ENCODE peak calls at places on chromosome 18, in eight cellular contexts. T, H, V, I, E, U, O and X are unnamed samples.

GRCh38 chr18:76488190-76488589 is 6.9 kb downstream of the ZNF516 start:
- DNase-seq in T (no peak), H (peak; percentile 73), V (peak; percentile 86), I (no peak), E (peak; percentile 15), U (no peak), O (no peak), X (no peak)

GRCh38 chr18:2549462-2549861 is 21.8 kb downstream of the METTL4 start:
- DNase-seq in T (no peak), H (no peak), V (no peak), I (no peak), E (no peak), U (no peak), O (no peak), X (no peak)

GRCh38 chr18:22913861-22914260 is 19.3 kb upstream of the RBBP8 start:
- DNase-seq in T (no peak), H (no peak), V (no peak), I (peak; percentile 93), E (peak; percentile 87), U (no peak), O (no peak), X (peak; percentile 7)

GRCh38 chr18:48022021-48022420 is 91.6 kb upstream of the SMAD2 start:
- DNase-seq in T (no peak), H (no peak), V (no peak), I (no peak), E (no peak), U (no peak), O (no peak), X (no peak)

GRCh38 chr18:23114171-23114881 is 21.0 kb upstream of the CABLES1 start:
- DNase-seq in T (no peak), H (peak; percentile 62), V (no peak), I (peak; percentile 66), E (no peak), U (no peak), O (no peak), X (no peak)

GRCh38 chr18:44518091-44518490 is 162.6 kb upstream of the SETBP1 start:
- DNase-seq in T (no peak), H (peak; percentile 44), V (peak; percentile 9), I (no peak), E (no peak), U (peak; percentile 30), O (no peak), X (no peak)

GRCh38 chr18:28794459-28795245 is 617.7 kb upstream of the CDH2 start:
- DNase-seq in T (no peak), H (peak; percentile 79), V (peak; percentile 72), I (no peak), E (no peak), U (no peak), O (no peak), X (no peak)

GRCh38 chr18:77366725-77367641 is 117.3 kb downstream of the GALR1 start:
- DNase-seq in T (no peak), H (peak; percentile 51), V (peak; percentile 33), I (peak; percentile 27), E (peak; percentile 6), U (peak; percentile 41), O (no peak), X (no peak)

GRCh38 chr18:36889316-36889715 is 60.4 kb downstream of the KIAA1328 start:
- DNase-seq in T (no peak), H (no peak), V (no peak), I (peak; percentile 68), E (no peak), U (no peak), O (no peak), X (no peak)

GRCh38 chr18:22705328-22705727 is 227.8 kb upstream of the RBBP8 start:
- DNase-seq in T (no peak), H (peak; percentile 84), V (peak; percentile 67), I (no peak), E (no peak), U (no peak), O (no peak), X (no peak)

GRCh38 chr18:13381907-13382682 is 163.5 kb downstream of the LDLRAD4 start:
- DNase-seq in T (no peak), H (peak; percentile 78), V (peak; percentile 78), I (peak; percentile 81), E (no peak), U (peak; percentile 69), O (peak; percentile 76), X (no peak)

GRCh38 chr18:77101410-77102245 is 31.0 kb downstream of the MBP start:
- DNase-seq in T (peak; percentile 23), H (peak; percentile 95), V (peak; percentile 95), I (peak; percentile 41), E (peak; percentile 38), U (peak; percentile 92), O (peak; percentile 73), X (peak; percentile 60)

GRCh38 chr18:59571953-59572352 is 125.3 kb downstream of the CCBE1 start:
- DNase-seq in T (no peak), H (no peak), V (no peak), I (no peak), E (no peak), U (no peak), O (no peak), X (no peak)

DNA sequence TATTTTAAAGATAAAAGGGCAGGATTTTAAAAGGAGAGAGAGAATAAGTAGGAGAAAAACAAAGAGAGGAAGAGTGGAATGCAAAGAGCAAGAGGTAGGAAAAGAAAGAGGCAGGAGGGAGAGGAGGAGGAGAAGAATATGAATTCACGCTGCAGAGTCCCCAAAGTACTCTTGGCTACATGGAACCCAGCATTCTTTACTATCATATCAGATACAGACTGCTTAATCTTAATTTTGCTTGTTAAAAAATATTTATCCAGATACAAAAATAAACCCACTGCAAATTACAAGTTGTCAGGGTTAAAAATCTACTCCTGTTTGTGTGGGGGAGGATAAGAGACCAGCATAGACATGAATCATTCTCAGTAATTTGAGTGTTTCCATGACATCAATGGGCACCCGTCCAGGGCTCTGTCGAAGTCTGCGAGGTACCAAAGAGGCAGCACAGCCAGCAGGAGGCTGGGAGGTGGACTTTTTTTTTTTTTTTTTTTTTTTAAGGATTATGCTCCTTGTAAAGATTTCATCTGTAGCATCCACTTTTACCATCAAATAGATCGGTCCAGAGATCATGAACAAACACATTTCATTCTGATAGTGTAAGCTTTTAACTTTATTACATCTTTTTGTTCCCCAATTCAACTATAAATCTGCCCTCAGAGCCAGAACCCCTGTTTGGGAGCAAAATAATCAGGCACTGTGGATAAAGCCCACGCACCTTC is 182.2 kb downstream of the TCF4 start:
- DNase-seq in T (no peak), H (peak; percentile 95), V (peak; percentile 99), I (no peak), E (no peak), U (peak; percentile 89), O (peak; percentile 91), X (no peak)
- H3K4me3 ChIP-seq in T (no peak overlapping the region), H (no peak overlapping the region), V (no peak overlapping the region), I (no peak overlapping the region), E (no peak overlapping the region), U (peak overlapping the region; percentile 0), O (no peak overlapping the region), X (no peak overlapping the region)

DNA sequence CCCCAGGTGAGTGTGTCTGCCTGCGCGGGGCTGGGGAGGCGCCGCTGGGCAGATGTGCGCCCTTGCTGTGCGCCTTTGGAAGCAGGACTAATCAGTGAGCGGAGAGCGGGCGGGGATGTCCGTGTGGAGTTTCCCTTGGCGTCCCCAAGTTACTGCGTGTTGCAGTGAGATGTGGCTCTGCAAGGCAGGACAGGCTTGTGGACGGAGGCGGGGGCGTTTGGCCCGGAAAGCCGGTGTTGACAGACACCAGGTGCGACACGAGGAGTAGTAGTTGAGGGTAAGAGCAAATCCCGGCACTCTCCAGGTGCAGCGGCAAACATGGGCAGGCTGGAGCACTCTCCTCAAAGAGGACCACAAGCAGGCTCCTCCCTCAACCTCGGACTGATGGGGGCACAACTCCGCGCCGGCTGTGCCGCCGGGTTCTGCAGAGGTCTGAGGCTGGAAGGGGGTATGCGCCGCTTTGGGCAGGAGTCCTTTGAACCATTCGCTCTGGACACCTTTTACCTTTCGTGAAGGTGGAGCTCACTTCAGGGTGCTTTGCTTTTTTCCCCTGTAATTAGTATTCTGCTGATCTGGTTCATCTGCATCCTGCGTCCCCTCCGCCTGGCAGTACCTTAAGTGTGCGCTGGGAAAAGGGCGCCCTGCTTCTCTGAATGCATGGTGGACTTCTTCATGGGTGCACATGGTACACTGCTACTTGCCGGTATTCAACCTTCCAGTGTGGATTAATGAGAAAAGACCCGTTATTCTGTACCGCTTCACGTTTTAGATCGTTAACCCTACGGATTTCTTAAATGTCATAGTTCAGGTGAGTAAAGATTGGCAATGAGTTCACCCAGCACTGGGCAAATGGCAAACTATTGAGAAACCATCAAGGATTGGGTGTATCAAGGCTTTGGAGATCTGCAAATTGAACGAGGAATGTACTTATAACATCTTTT is 603 bp downstream of the CDH7 start:
- DNase-seq in T (no peak), H (no peak), V (no peak), I (no peak), E (peak; percentile 81), U (no peak), O (no peak), X (peak; percentile 65)
- H3K4me3 ChIP-seq in T (no peak overlapping the region), H (no peak overlapping the region), V (no peak overlapping the region), I (no peak overlapping the region), E (peak overlapping the region; percentile 81), U (no peak overlapping the region), O (peak overlapping the region; percentile 20), X (peak overlapping the region; percentile 71)

GRCh38 chr18:55323051-55323994 is 264.7 kb downstream of the TCF4 start:
- DNase-seq in T (no peak), H (peak; percentile 72), V (peak; percentile 57), I (no peak), E (peak; percentile 32), U (no peak), O (no peak), X (no peak)
- H3K4me3 ChIP-seq in T (no peak overlapping the region), H (peak overlapping the region; percentile 87), V (no peak overlapping the region), I (no peak overlapping the region), E (peak overlapping the region; percentile 55), U (peak overlapping the region; percentile 72), O (peak overlapping the region; percentile 51), X (no peak overlapping the region)

GRCh38 chr18:80149667-80150066 is 40.6 kb downstream of the ADNP2 start:
- DNase-seq in T (no peak), H (no peak), V (no peak), I (peak; percentile 22), E (no peak), U (no peak), O (no peak), X (no peak)

GRCh38 chr18:80147037-80147417 is 38.0 kb downstream of the ADNP2 start:
- DNase-seq in T (no peak), H (peak; percentile 51), V (no peak), I (peak; percentile 8), E (no peak), U (no peak), O (no peak), X (no peak)

GRCh38 chr18:80147418-80148315 is 38.6 kb downstream of the ADNP2 start:
- DNase-seq in T (peak; percentile 52), H (peak; percentile 84), V (peak; percentile 85), I (peak; percentile 73), E (peak; percentile 84), U (peak; percentile 88), O (peak; percentile 85), X (peak; percentile 79)

GRCh38 chr18:80145191-80145799 is 36.2 kb downstream of the ADNP2 start:
- DNase-seq in T (no peak), H (peak; percentile 29), V (peak; percentile 34), I (peak; percentile 88), E (no peak), U (no peak), O (no peak), X (no peak)

GRCh38 chr18:80148316-80149199 is 39.5 kb downstream of the ADNP2 start:
- DNase-seq in T (no peak), H (peak; percentile 50), V (peak; percentile 38), I (no peak), E (no peak), U (no peak), O (no peak), X (no peak)
- H3K4me3 ChIP-seq in T (peak overlapping the region; percentile 68), H (peak overlapping the region; percentile 82), V (peak overlapping the region; percentile 66), I (peak overlapping the region; percentile 33), E (peak overlapping the region; percentile 63), U (peak overlapping the region; percentile 61), O (peak overlapping the region; percentile 34), X (no peak overlapping the region)